ENCODE peak calls at places on chromosomes 13 and 19, in six cellular contexts. J is mesenchymal stem cell, B is neuronal stem cell, A is H9, K is H1, R is trophoblast cell. C is an unnamed sample.

GRCh38 chr19:4583961-4584669 is 24.6 kb upstream of the SEMA6B start:
- DNase-seq in J (peak), B (peak), A (peak), K (no peak), R (no peak), C (no peak)

GRCh38 chr13:86870388-86870966 is 800.7 kb upstream of the SLITRK5 start:
- DNase-seq in J (peak), B (no peak), A (no peak), K (no peak), R (no peak), C (peak)

GRCh38 chr19:17794731-17795494 is at the start of gene B3GNT3:
- DNase-seq in J (no peak), B (no peak), A (peak), K (no peak), R (peak), C (no peak)

GRCh38 chr13:32164622-32165268 is 133.2 kb downstream of the FRY start:
- DNase-seq in J (peak), B (peak), A (peak), K (peak), R (peak), C (peak)

GRCh38 chr13:77810430-77810829 is 108.2 kb downstream of the EDNRB start:
- DNase-seq in J (peak), B (no peak), A (no peak), K (no peak), R (peak), C (peak)

GRCh38 chr13:66618702-66619101 is 611.4 kb downstream of the PCDH9 start:
- DNase-seq in J (peak), B (no peak), A (no peak), K (no peak), R (no peak), C (peak)

GRCh38 chr13:81591528-81592220 is 1250.7 kb upstream of the SPRY2 start:
- DNase-seq in J (no peak), B (no peak), A (no peak), K (no peak), R (no peak), C (no peak)

GRCh38 chr19:16363133-16363851 is 38.7 kb downstream of the KLF2 start:
- DNase-seq in J (no peak), B (no peak), A (no peak), K (no peak), R (no peak), C (no peak)

GRCh38 chr19:13979686-13980085 is 26.4 kb downstream of the RFX1 start:
- DNase-seq in J (no peak), B (no peak), A (no peak), K (no peak), R (no peak), C (no peak)
- H3K4ac ChIP-seq in J (peak), B (no peak), A (no peak), K (no peak), R (no peak), C (no peak)

GRCh38 chr13:48532146-48532472 is 771 bp downstream of the RCBTB2 start:
- DNase-seq in J (no peak), B (no peak), A (no peak), K (no peak), R (no peak), C (peak)
- H2BK5ac ChIP-seq in J (no peak), B (no peak), A (no peak), K (peak), R (no peak), C (peak)

DNA sequence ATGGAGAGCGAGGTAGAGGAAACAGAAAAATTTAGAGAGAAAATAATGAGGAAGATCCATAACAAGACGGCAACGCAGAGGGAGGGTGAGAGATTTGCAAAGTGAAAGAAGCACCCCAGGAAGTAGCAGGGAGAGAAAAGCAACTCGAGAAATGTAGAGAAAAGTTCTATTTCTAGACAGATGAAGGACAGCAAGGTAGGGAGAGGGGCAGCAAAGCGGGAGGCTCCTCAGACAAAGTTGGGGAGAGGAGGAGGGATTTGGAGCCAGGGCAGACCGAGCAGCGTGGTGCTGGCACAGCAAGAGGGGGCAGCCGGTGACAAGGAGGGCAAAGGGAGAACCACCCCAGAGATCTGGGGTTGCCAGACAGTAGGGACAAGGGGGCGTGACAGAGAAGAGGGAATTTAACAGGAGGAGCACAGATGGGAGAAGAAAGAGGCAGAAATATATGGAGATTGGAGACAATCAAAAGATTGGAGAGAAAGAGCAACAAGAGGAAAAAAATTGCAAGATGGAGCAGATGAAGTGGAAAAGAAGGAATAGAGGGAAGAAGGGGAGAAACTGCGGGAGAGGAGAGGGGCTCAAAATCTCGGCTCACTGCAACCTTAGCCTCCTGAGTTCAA is 989 bp downstream of the ZNF766 start:
- DNase-seq in J (no peak), B (no peak), A (no peak), K (no peak), R (no peak), C (peak)
- H3K4ac ChIP-seq in J (peak), B (no peak), A (peak), K (peak), R (peak), C (peak)

DNA sequence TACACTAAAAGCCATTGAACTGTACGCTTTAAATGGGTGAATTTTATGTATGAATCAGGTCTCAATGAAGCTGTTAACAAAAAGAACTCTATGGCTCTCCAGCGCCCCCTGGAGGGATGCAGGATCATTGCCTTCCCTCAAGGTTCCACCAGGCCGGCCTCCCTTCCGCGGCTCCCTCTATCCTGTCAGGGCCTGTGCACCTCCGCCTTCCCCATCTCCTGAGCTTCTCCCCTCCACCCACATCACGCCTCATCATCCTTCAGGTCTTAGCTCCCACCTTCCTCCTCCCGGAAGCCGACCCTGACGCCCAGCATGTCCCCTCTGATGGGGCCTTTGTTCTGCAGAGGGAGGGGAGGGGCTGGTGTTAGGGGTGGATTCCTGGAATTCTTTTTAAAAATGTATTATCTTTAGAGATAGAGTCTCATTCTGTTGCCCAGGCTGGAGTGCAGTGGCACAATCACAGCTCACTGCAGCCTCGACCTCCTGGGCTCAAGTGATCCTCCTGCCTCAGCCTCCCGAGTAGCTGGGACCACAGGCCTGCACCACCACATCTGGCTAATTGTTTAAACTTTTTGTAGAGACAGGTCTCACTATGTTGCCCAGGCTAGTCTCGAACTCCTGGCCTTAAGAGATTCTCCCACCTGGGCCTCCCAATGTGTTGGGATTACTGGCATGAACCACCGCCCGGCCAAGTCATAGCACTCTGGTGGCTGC is 27.7 kb downstream of the MEIS3 start:
- DNase-seq in J (peak), B (peak), A (peak), K (peak), R (peak), C (peak)
- H2BK5ac ChIP-seq in J (no peak), B (no peak), A (no peak), K (peak), R (no peak), C (no peak)

C was measured in IMR-90.